ENCODE peak calls at places on chromosomes 2 and 18, in ten cellular contexts. B is effector memory CD4-positive, alpha-beta T cell; L is H9; J is body of pancreas; G is caudate nucleus; V is cardiac muscle cell; W is right cardiac atrium; Y is keratinocyte; M is A549; P is GM23248. K is an unnamed sample.

GRCh38 chr18:79818036-79818435 is 20.3 kb downstream of the KCNG2 start:
- DNase-seq in W (no peak), P (peak; percentile 32), L (no peak), M (no peak), Y (no peak), G (no peak), B (no peak), V (peak; percentile 7), J (no peak), K (no peak)

GRCh38 chr2:134625311-134625710 is 93.5 kb downstream of the TMEM163 start:
- DNase-seq in M (no peak), V (no peak), J (no peak), L (no peak), P (no peak), B (no peak), Y (no peak), G (no peak), W (no peak), K (no peak)

GRCh38 chr2:74039611-74040010 is 54.9 kb downstream of the TET3 start:
- DNase-seq in B (no peak), Y (no peak), G (no peak), M (no peak), L (no peak), V (no peak), J (no peak), W (no peak), P (no peak), K (no peak)

GRCh38 chr2:63613391-63613901 is 24.7 kb downstream of the MDH1 start:
- DNase-seq in Y (no peak), G (no peak), W (no peak), M (no peak), L (no peak), V (peak; percentile 59), J (no peak), P (peak; percentile 2), B (no peak), K (no peak)

GRCh38 chr18:46474487-46475366 is 182.3 kb downstream of the LOXHD1 start:
- DNase-seq in J (no peak), G (no peak), M (no peak), B (no peak), W (no peak), V (no peak), L (no peak), Y (no peak), P (no peak), K (no peak)

GRCh38 chr2:71859211-71859847 is 288.3 kb downstream of the CYP26B1 start:
- DNase-seq in L (no peak), J (no peak), G (no peak), B (no peak), W (no peak), M (no peak), Y (no peak), V (no peak), P (no peak), K (no peak)

GRCh38 chr2:240736281-240737250 is 44.9 kb downstream of the AQP12A start:
- DNase-seq in B (no peak), Y (no peak), J (no peak), W (no peak), M (no peak), G (no peak), V (no peak), L (no peak), P (no peak), K (no peak)

GRCh38 chr2:178877874-178878273 is 70.7 kb upstream of the TTN start:
- DNase-seq in P (no peak), Y (no peak), J (no peak), V (no peak), W (no peak), L (no peak), G (no peak), B (no peak), M (no peak), K (no peak)

GRCh38 chr18:51582551-51582950 is 385.1 kb upstream of the MEX3C start:
- DNase-seq in J (no peak), M (no peak), P (no peak), W (no peak), Y (no peak), L (no peak), V (peak; percentile 46), B (no peak), G (no peak), K (no peak)

GRCh38 chr2:37357053-37357452 is 12.6 kb downstream of the QPCT start:
- DNase-seq in G (no peak), L (no peak), J (no peak), V (no peak), P (peak; percentile 49), M (no peak), B (no peak), W (no peak), Y (no peak), K (no peak)

GRCh38 chr2:163401481-163401880 is 334.3 kb downstream of the FIGN start:
- DNase-seq in J (peak; percentile 9), Y (no peak), G (no peak), V (peak; percentile 70), P (peak; percentile 18), L (no peak), B (no peak), W (peak; percentile 26), M (no peak), K (no peak)

GRCh38 chr18:51345848-51346391 is 148.4 kb upstream of the MEX3C start:
- DNase-seq in G (no peak), L (no peak), J (no peak), M (no peak), W (no peak), Y (no peak), P (no peak), B (no peak), V (no peak), K (no peak)

GRCh38 chr18:2848145-2848878 is 1.5 kb downstream of the EMILIN2 start:
- DNase-seq in P (peak; percentile 41), Y (no peak), W (no peak), J (no peak), G (no peak), V (peak; percentile 16), L (no peak), B (no peak), M (no peak), K (no peak)

DNA sequence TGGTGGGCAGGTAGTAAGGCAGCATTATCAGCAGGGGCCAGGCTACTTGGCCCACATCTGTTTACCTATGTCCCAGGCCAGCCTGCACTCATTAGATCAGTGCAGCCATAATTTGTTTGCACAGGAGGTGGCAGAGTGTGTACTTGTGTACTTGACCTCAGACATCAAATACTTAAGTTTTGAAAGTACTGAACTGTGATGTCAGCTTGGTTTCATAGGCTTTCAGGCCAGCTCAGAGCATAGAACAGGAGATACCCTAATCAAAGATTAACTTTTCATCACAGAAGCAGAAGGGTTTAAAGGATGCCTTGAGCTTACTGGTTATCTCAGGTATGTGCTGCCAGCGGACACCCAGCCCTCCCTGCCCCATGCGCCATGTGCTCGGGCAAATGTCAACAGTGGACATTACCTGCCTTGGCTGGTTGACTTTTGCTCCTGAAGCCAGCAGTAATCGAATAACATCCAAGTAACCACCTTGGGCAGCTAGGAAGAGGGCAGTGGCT is 33.2 kb downstream of the ANKRD29 start:
- DNase-seq in M (peak; percentile 61), L (no peak), Y (no peak), P (no peak), V (no peak), J (peak; percentile 17), W (no peak), G (no peak), B (no peak), K (no peak)
- H3K27ac ChIP-seq in M (peak overlapping the region; percentile 77), L (no peak overlapping the region), Y (no peak overlapping the region), P (no peak overlapping the region), V (no peak overlapping the region), J (no peak overlapping the region), W (no peak overlapping the region), G (no peak overlapping the region), B (no peak overlapping the region), K (no peak overlapping the region)

GRCh38 chr18:68797901-68798300 is at the start of gene CCDC102B:
- DNase-seq in Y (no peak), V (peak; percentile 66), M (no peak), G (no peak), W (no peak), L (no peak), P (peak; percentile 18), J (no peak), B (no peak), K (no peak)
- H3K27ac ChIP-seq in Y (no peak within 1 kb of the TSS), V (no peak within 1 kb of the TSS), M (no peak within 1 kb of the TSS), G (no peak within 1 kb of the TSS), W (no peak within 1 kb of the TSS), L (no peak within 1 kb of the TSS), P (no peak within 1 kb of the TSS), J (no peak within 1 kb of the TSS), B (no peak within 1 kb of the TSS), K (no peak within 1 kb of the TSS)

GRCh38 chr2:119372778-119373568 is 6.2 kb downstream of the DBI start:
- DNase-seq in J (no peak), V (no peak), B (no peak), Y (no peak), L (no peak), P (no peak), G (no peak), M (no peak), W (no peak), K (no peak)

GRCh38 chr2:119369845-119370244 is 3.1 kb downstream of the DBI start:
- DNase-seq in V (no peak), J (no peak), M (no peak), B (no peak), P (no peak), G (no peak), L (no peak), W (no peak), Y (no peak), K (no peak)

GRCh38 chr2:119366649-119367471 is at the start of the genes C2orf76 and DBI:
- DNase-seq in G (peak; percentile 89), J (peak; percentile 97), V (peak; percentile 97), W (peak; percentile 95), P (peak; percentile 98), Y (peak; percentile 96), M (peak; percentile 91), L (peak; percentile 97), B (peak; percentile 81), K (peak; percentile 98)

GRCh38 chr2:119367472-119368099 is 809 bp downstream of the DBI start:
- DNase-seq in M (peak; percentile 45), L (peak; percentile 75), B (peak; percentile 19), P (peak; percentile 49), G (no peak), J (peak; percentile 76), Y (no peak), V (peak; percentile 19), W (peak; percentile 73), K (no peak)

DNA sequence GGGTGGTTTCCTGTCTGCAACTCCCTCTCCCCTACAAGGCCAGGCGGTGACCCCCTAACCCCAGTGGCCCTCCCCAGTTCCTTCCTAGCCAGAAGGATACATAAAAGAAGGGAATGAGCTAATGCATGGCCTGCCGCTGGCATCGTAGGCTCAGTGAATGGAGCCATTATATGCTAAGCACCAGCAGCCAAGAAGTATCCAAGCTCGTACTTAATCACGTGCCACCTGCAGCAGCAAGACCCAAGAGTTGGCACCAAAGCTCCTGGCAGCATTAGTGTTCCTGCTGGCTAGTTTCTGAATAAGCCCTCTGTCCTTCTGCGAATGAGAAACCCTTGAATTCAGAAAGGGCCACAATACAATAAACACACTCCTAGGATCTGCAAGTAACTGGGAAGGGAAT is 4.3 kb downstream of the DBI start:
- DNase-seq in Y (no peak), J (peak; percentile 41), V (no peak), M (no peak), B (no peak), L (no peak), G (peak; percentile 53), P (no peak), W (no peak), K (no peak)
- H3K27ac ChIP-seq in Y (no peak overlapping the region), J (no peak overlapping the region), V (no peak overlapping the region), M (no peak overlapping the region), B (no peak overlapping the region), L (no peak overlapping the region), G (peak overlapping the region; percentile 93), P (no peak overlapping the region), W (no peak overlapping the region), K (no peak overlapping the region)

GRCh38 chr2:156343940-156344301 is 11.4 kb upstream of the NR4A2 start:
- DNase-seq in W (no peak), B (no peak), J (no peak), P (peak; percentile 78), L (no peak), Y (no peak), G (no peak), V (no peak), M (no peak), K (no peak)
- H3K27ac ChIP-seq in W (no peak overlapping the region), B (no peak overlapping the region), J (no peak overlapping the region), P (peak overlapping the region; percentile 87), L (no peak overlapping the region), Y (no peak overlapping the region), G (no peak overlapping the region), V (no peak overlapping the region), M (no peak overlapping the region), K (no peak overlapping the region)

K was measured in coronary artery.